ENCODE peak calls at places on chromosomes 3 and 15, in seven cellular contexts. X is upper lobe of right lung, E is psoas muscle, N is heart left ventricle, M is neural progenitor cell, G is Panc1, O is ascending aorta. P is an unnamed sample. For H3K4me1, the result is how much of the 10 kb centered on the place peaks cover.

GRCh38 chr15:41917767-41918430 is 24.0 kb upstream of the SPTBN5 start:
- DNase-seq in X (peak), E (peak), N (peak), M (no peak), G (no peak), O (no peak), P (no peak)

GRCh38 chr3:69739204-69740102 is at the start of gene MITF:
- DNase-seq in X (peak), E (peak), N (peak), M (peak), G (peak), O (peak), P (peak)

GRCh38 chr3:48436477-48436787 is 3.5 kb downstream of the CCDC51 start:
- DNase-seq in X (no peak), E (no peak), N (no peak), M (no peak), G (no peak), O (peak), P (no peak)

GRCh38 chr3:63578858-63579257 is 73.6 kb upstream of the SNTN start:
- DNase-seq in X (no peak), E (no peak), N (no peak), M (no peak), G (no peak), O (no peak), P (no peak)

GRCh38 chr3:43707998-43708397 is 17.3 kb downstream of the ABHD5 start:
- DNase-seq in X (no peak), E (no peak), N (no peak), M (no peak), G (peak), O (no peak), P (peak)

GRCh38 chr3:176274161-176274560 is 923.1 kb downstream of the TBL1XR1 start:
- DNase-seq in X (no peak), E (no peak), N (no peak), M (no peak), G (no peak), O (no peak), P (peak)

GRCh38 chr15:51973220-51973619 is 1.6 kb upstream of the LEO1 start:
- DNase-seq in X (no peak), E (no peak), N (no peak), M (no peak), G (no peak), O (peak), P (no peak)

GRCh38 chr3:47961036-47961435 is 55.2 kb downstream of the MAP4 start:
- DNase-seq in X (no peak), E (no peak), N (no peak), M (no peak), G (no peak), O (no peak), P (no peak)

GRCh38 chr3:1214928-1215327 is 122.1 kb downstream of the CNTN6 start:
- DNase-seq in X (no peak), E (no peak), N (no peak), M (no peak), G (no peak), O (no peak), P (no peak)

GRCh38 chr3:124032881-124033359 is 41.0 kb upstream of the ROPN1 start:
- DNase-seq in X (peak), E (peak), N (peak), M (peak), G (no peak), O (peak), P (peak)

GRCh38 chr3:131163-131889 is 65.2 kb upstream of the CHL1 start:
- DNase-seq in X (no peak), E (no peak), N (peak), M (no peak), G (no peak), O (no peak), P (no peak)

GRCh38 chr15:43514241-43515057 is 3.0 kb upstream of the MAP1A start:
- DNase-seq in X (peak), E (peak), N (peak), M (peak), G (no peak), O (no peak), P (no peak)

GRCh38 chr15:76274821-76275220 is 36.4 kb downstream of the ETFA start:
- DNase-seq in X (no peak), E (no peak), N (no peak), M (no peak), G (no peak), O (no peak), P (no peak)

GRCh38 chr3:127578802-127579201 is 11.7 kb downstream of the TPRA1 start:
- DNase-seq in X (no peak), E (no peak), N (no peak), M (no peak), G (no peak), O (no peak), P (no peak)

GRCh38 chr15:83276661-83277060 is 7.8 kb downstream of the BNC1 start:
- DNase-seq in X (no peak), E (no peak), N (no peak), M (no peak), G (no peak), O (no peak), P (no peak)

GRCh38 chr3:58998476-58999117 is 51.2 kb downstream of the CFAP20DC start:
- DNase-seq in X (no peak), E (no peak), N (no peak), M (no peak), G (peak), O (no peak), P (peak)

GRCh38 chr3:94159062-94159726 is 96.3 kb downstream of the NSUN3 start:
- DNase-seq in X (no peak), E (no peak), N (no peak), M (no peak), G (no peak), O (no peak), P (peak)

GRCh38 chr15:63870043-63870394 is 36.3 kb upstream of the HERC1 start:
- DNase-seq in X (no peak), E (no peak), N (no peak), M (no peak), G (no peak), O (no peak), P (no peak)

GRCh38 chr3:149145926-149146325 is 16.5 kb downstream of the HPS3 start:
- DNase-seq in X (no peak), E (no peak), N (no peak), M (no peak), G (no peak), O (no peak), P (no peak)

GRCh38 chr15:51621917-51622268 is 678 bp downstream of the DMXL2 start:
- DNase-seq in X (no peak), E (peak), N (peak), M (peak), G (no peak), O (no peak), P (peak)

GRCh38 chr3:127588675-127589577 is 1.6 kb downstream of the TPRA1 start:
- DNase-seq in X (no peak), E (no peak), N (no peak), M (peak), G (no peak), O (no peak), P (peak)

GRCh38 chr3:188400494-188401243 is 246.7 kb downstream of the LPP start:
- DNase-seq in X (no peak), E (no peak), N (no peak), M (no peak), G (no peak), O (no peak), P (no peak)

GRCh38 chr3:73342077-73342476 is 280.6 kb downstream of the EBLN2 start:
- DNase-seq in X (no peak), E (no peak), N (no peak), M (no peak), G (no peak), O (no peak), P (no peak)

GRCh38 chr3:58952128-58952917 is 97.5 kb downstream of the CFAP20DC start:
- DNase-seq in X (no peak), E (no peak), N (no peak), M (no peak), G (no peak), O (no peak), P (no peak)

GRCh38 chr15:34951993-34952392 is 17.5 kb downstream of the AQR start:
- DNase-seq in X (no peak), E (no peak), N (no peak), M (no peak), G (no peak), O (no peak), P (no peak)

GRCh38 chr3:133943639-133944131 is 48.0 kb upstream of the RAB6B start:
- DNase-seq in X (peak), E (no peak), N (no peak), M (no peak), G (peak), O (peak), P (peak)

GRCh38 chr3:132984181-132984580 is 54.0 kb upstream of the TMEM108 start:
- DNase-seq in X (no peak), E (no peak), N (no peak), M (no peak), G (no peak), O (no peak), P (no peak)

GRCh38 chr3:110758208-110758607 is 313.4 kb upstream of the NECTIN3 start:
- DNase-seq in X (no peak), E (no peak), N (no peak), M (no peak), G (no peak), O (no peak), P (no peak)

GRCh38 chr3:129658156-129658843 is 51.8 kb upstream of the PLXND1 start:
- DNase-seq in X (no peak), E (no peak), N (no peak), M (no peak), G (no peak), O (no peak), P (no peak)

GRCh38 chr3:109702252-109702651 is 364.9 kb upstream of the DPPA4 start:
- DNase-seq in X (no peak), E (no peak), N (no peak), M (no peak), G (no peak), O (no peak), P (peak)

GRCh38 chr3:16060945-16061344 is 113.5 kb upstream of the GALNT15 start:
- DNase-seq in X (no peak), E (peak), N (no peak), M (no peak), G (no peak), O (peak), P (no peak)

GRCh38 chr3:55242921-55243320 is 244.2 kb downstream of the WNT5A start:
- DNase-seq in X (no peak), E (no peak), N (no peak), M (peak), G (no peak), O (no peak), P (no peak)

GRCh38 chr3:55244247-55244646 is 242.9 kb downstream of the WNT5A start:
- DNase-seq in X (no peak), E (no peak), N (no peak), M (no peak), G (no peak), O (no peak), P (no peak)

GRCh38 chr3:55245391-55245790 is 241.7 kb downstream of the WNT5A start:
- DNase-seq in X (no peak), E (no peak), N (no peak), M (no peak), G (no peak), O (no peak), P (no peak)

GRCh38 chr3:55246016-55246415 is 241.1 kb downstream of the WNT5A start:
- DNase-seq in X (no peak), E (no peak), N (no peak), M (no peak), G (no peak), O (no peak), P (no peak)

GRCh38 chr3:55243686-55244085 is 243.4 kb downstream of the WNT5A start:
- DNase-seq in X (no peak), E (no peak), N (no peak), M (peak), G (no peak), O (no peak), P (no peak)
- H3K4me1 ChIP-seq in X (under half), E (under half), N (under half), M (under half), G (under half), O (under half), P (under half)

GRCh38 chr15:70494861-70495571 is 268.3 kb downstream of the UACA start:
- DNase-seq in X (no peak), E (no peak), N (no peak), M (peak), G (peak), O (no peak), P (peak)

GRCh38 chr15:70493787-70494514 is 269.4 kb downstream of the UACA start:
- DNase-seq in X (no peak), E (no peak), N (peak), M (no peak), G (no peak), O (no peak), P (no peak)

GRCh38 chr15:70494529-70494860 is 268.9 kb downstream of the UACA start:
- DNase-seq in X (no peak), E (no peak), N (no peak), M (no peak), G (no peak), O (no peak), P (no peak)

GRCh38 chr15:70492240-70493177 is 270.8 kb downstream of the UACA start:
- DNase-seq in X (peak), E (peak), N (peak), M (no peak), G (no peak), O (peak), P (peak)

DNA sequence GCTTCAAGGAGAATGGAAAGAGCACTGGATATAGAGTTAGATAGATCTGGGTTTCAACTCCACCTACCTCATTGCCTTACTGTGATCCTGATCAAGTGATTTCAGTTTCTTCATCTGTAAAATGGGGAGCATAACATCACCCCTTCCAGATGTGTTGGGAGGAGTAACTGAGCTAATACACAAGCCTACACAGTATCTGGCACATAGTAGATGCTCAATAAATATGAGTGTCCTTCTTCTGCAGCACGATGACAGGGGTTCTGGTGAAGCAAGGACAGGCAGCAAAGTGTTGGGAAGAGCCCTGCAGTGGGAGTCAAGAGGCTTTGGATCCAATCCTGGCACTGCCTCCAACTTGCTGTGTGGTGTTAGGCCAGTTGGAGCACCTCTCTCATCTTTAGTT is 270.0 kb downstream of the UACA start:
- DNase-seq in X (no peak), E (no peak), N (no peak), M (no peak), G (no peak), O (no peak), P (no peak)
- H3K4me1 ChIP-seq in X (under half), E (under half), N (under half), M (under half), G (half or more), O (under half), P (under half)

DNA sequence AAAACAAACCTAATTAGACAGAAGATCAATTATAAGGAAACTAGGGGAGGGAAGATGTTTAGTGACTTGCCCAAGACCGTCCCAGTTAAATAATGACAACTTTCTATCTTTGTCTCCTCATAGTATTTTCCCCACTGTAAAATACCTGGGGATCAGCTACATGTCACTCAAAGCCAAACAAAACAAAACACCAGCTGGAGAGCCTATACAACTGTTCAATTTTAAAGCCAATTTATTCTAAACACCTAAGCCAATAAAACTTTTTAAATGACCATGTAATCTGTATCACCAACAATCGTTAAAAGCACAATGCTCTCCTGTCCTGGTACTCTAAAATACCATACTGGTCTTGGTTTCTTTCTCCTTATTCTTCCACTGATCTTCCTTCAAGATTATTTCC is 168.4 kb downstream of the STAG1 start:
- DNase-seq in X (no peak), E (no peak), N (no peak), M (no peak), G (no peak), O (no peak), P (no peak)
- H3K4me1 ChIP-seq in X (under half), E (under half), N (under half), M (under half), G (under half), O (under half), P (under half)

DNA sequence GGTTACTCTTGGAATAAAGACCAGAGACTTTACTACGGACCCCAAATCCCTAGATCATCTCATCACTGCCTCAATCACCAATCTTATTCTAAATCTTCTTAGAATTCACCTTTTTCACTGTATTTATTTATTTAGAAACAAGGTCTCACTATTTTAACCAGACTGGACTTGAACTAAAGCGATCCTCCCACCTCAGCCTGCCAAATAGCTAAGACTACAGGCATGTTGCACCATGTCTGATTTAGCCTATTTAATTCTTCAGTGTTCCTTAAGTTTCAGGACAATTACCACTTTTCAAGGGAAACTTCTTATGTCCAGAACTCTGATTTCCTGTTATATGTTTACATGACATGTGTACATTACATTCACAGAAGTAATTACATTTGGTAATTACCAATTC is 238.0 kb upstream of the COL8A1 start:
- DNase-seq in X (no peak), E (no peak), N (no peak), M (no peak), G (no peak), O (no peak), P (no peak)
- H3K4me1 ChIP-seq in X (under half), E (under half), N (under half), M (under half), G (under half), O (under half), P (under half)